ENCODE peak calls at places on chromosomes 7 and 10, in seven cellular contexts. G, I, S, V, D, Q and H are unnamed samples.

GRCh38 chr7:74283858-74284447 is 5.3 kb upstream of the CLIP2 start:
- DNase-seq in G (peak), V (no peak), I (peak), Q (no peak), D (no peak), S (no peak), H (peak)

GRCh38 chr10:14146501-14146900 is 184.2 kb downstream of the FRMD4A start:
- DNase-seq in G (no peak), S (no peak), I (no peak), Q (no peak), D (no peak), V (no peak), H (peak)

GRCh38 chr7:48875300-48875916 is 48.9 kb upstream of the CDC14C start:
- DNase-seq in I (peak), Q (peak), D (no peak), V (no peak), G (peak), S (peak), H (peak)

GRCh38 chr7:20539201-20539600 is 76.3 kb upstream of the ABCB5 start:
- DNase-seq in V (no peak), S (no peak), G (peak), Q (peak), D (no peak), I (no peak), H (peak)

GRCh38 chr7:45161842-45162241 is 4.3 kb downstream of the RAMP3 start:
- DNase-seq in I (no peak), D (no peak), S (no peak), Q (no peak), V (no peak), G (no peak), H (no peak)

GRCh38 chr7:17369686-17370426 is 71.4 kb downstream of the AHR start:
- DNase-seq in I (no peak), Q (no peak), D (peak), S (no peak), V (no peak), G (peak), H (peak)

GRCh38 chr7:80795174-80795573 is 123.7 kb downstream of the SEMA3C start:
- DNase-seq in I (no peak), G (no peak), D (peak), S (no peak), V (no peak), Q (no peak), H (no peak)

GRCh38 chr10:30940279-30940678 is 91.4 kb downstream of the ZNF438 start:
- DNase-seq in I (no peak), Q (no peak), V (no peak), D (no peak), G (no peak), S (no peak), H (no peak)